ENCODE peak calls at places on chromosome 3, in nine cellular contexts. U is tibial nerve; K is CD4-positive, alpha-beta T cell; Z is neural crest cell; T is pancreas; O is AG04449; F is HL-60; Q is Calu3; Y is tibial artery. C is an unnamed sample.

GRCh38 chr3:101940521-101940992 is 91.2 kb downstream of the NFKBIZ start:
- DNase-seq in U (no peak), K (no peak), Z (no peak), T (no peak), O (peak), F (peak), Q (peak), Y (no peak), C (peak)

GRCh38 chr3:4722103-4722502 is 229.0 kb downstream of the ITPR1 start:
- DNase-seq in U (no peak), K (no peak), Z (no peak), T (peak), O (no peak), F (peak), Q (peak), Y (no peak), C (no peak)

GRCh38 chr3:23264413-23264812 is 61.3 kb downstream of the UBE2E2 start:
- DNase-seq in U (no peak), K (no peak), Z (no peak), T (no peak), O (peak), F (no peak), Q (no peak), Y (no peak), C (no peak)

GRCh38 chr3:43759297-43759782 is 68.6 kb downstream of the ABHD5 start:
- DNase-seq in U (no peak), K (no peak), Z (no peak), T (no peak), O (peak), F (no peak), Q (no peak), Y (no peak), C (peak)

GRCh38 chr3:53902067-53902466 is 10.4 kb upstream of the SELENOK start:
- DNase-seq in U (no peak), K (no peak), Z (no peak), T (no peak), O (no peak), F (no peak), Q (no peak), Y (no peak), C (no peak)

GRCh38 chr3:52483577-52484495 is 11.3 kb upstream of the STAB1 start:
- DNase-seq in U (no peak), K (no peak), Z (no peak), T (no peak), O (peak), F (no peak), Q (no peak), Y (no peak), C (no peak)

GRCh38 chr3:108879915-108880314 is 57.3 kb downstream of the TRAT1 start:
- DNase-seq in U (no peak), K (no peak), Z (no peak), T (no peak), O (no peak), F (no peak), Q (no peak), Y (no peak), C (no peak)

GRCh38 chr3:127068871-127069270 is 86.0 kb downstream of the PLXNA1 start:
- DNase-seq in U (no peak), K (no peak), Z (no peak), T (no peak), O (no peak), F (no peak), Q (no peak), Y (peak), C (no peak)

GRCh38 chr3:10771486-10772225 is 44.4 kb upstream of the SLC6A11 start:
- DNase-seq in U (no peak), K (no peak), Z (no peak), T (no peak), O (no peak), F (no peak), Q (no peak), Y (no peak), C (no peak)

GRCh38 chr3:72301779-72302178 is 516.8 kb upstream of the PROK2 start:
- DNase-seq in U (no peak), K (no peak), Z (no peak), T (peak), O (no peak), F (no peak), Q (no peak), Y (no peak), C (no peak)

GRCh38 chr3:195693428-195694216 is 27.2 kb upstream of the MUC20 start:
- DNase-seq in U (no peak), K (no peak), Z (no peak), T (no peak), O (no peak), F (no peak), Q (no peak), Y (no peak), C (no peak)

GRCh38 chr3:25573386-25574171 is 91.1 kb downstream of the TOP2B start:
- DNase-seq in U (no peak), K (no peak), Z (no peak), T (no peak), O (no peak), F (no peak), Q (no peak), Y (no peak), C (no peak)

GRCh38 chr3:11335056-11335608 is 62.9 kb downstream of the ATG7 start:
- DNase-seq in U (no peak), K (no peak), Z (peak), T (no peak), O (peak), F (peak), Q (peak), Y (no peak), C (peak)

GRCh38 chr3:197309528-197310361 is 11.3 kb upstream of the DLG1 start:
- DNase-seq in U (no peak), K (no peak), Z (no peak), T (no peak), O (peak), F (no peak), Q (peak), Y (no peak), C (no peak)

GRCh38 chr3:98525494-98525893 is 2.8 kb upstream of the CLDND1 start:
- DNase-seq in U (no peak), K (no peak), Z (no peak), T (no peak), O (no peak), F (no peak), Q (no peak), Y (no peak), C (no peak)

GRCh38 chr3:186589856-186590579 is 19.5 kb downstream of the DNAJB11 start:
- DNase-seq in U (no peak), K (no peak), Z (no peak), T (peak), O (no peak), F (no peak), Q (peak), Y (no peak), C (no peak)

GRCh38 chr3:77320514-77320913 is 280.6 kb downstream of the ROBO2 start:
- DNase-seq in U (no peak), K (no peak), Z (no peak), T (no peak), O (no peak), F (no peak), Q (no peak), Y (no peak), C (peak)

GRCh38 chr3:190645932-190646331 is 132.0 kb downstream of the IL1RAP start:
- DNase-seq in U (no peak), K (no peak), Z (no peak), T (no peak), O (no peak), F (no peak), Q (no peak), Y (no peak), C (no peak)

GRCh38 chr3:99713440-99713839 is 75.0 kb downstream of the COL8A1 start:
- DNase-seq in U (no peak), K (no peak), Z (no peak), T (no peak), O (no peak), F (no peak), Q (no peak), Y (peak), C (no peak)

GRCh38 chr3:175342196-175342595 is 483.1 kb downstream of the NAALADL2 start:
- DNase-seq in U (no peak), K (no peak), Z (no peak), T (no peak), O (no peak), F (no peak), Q (no peak), Y (no peak), C (no peak)

GRCh38 chr3:77825045-77825827 is 785.3 kb downstream of the ROBO2 start:
- DNase-seq in U (no peak), K (no peak), Z (no peak), T (no peak), O (peak), F (no peak), Q (peak), Y (no peak), C (no peak)

DNA sequence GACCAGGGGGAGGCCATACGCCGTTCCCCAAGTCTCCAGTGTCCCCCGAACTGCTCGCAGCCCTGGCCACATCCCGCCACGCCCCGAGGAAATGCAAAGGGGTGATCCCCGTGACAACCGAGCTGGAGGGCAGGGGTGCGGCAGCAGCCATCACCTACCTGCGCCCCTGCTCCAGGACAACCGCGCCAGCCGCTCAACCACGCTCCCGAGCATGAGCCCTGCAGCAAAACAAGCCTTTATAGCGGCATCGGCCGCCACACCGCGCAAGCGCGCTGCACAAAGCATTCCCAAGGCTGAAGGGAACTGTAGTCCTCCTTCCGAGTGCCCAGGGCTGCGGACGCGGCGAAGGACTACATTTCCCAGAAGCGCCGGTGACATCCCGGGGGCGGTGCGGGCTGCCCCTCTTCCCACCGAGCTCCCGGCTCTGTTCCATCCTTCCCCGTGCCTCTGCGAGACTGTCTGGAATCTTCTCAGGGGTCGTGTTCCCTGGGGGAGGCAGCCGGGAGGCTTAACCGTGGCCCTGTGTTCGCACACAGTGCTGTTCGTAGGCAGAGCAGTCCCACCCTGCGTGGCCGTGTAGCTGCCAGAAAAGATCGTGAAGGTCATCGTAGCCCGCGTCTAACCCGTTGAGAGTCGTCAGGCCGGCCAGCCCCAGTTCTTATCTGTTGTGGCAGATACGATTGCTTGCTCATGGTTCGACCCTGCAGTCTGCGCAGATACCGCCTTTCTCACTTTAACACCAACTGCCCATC is at the start of gene ABCC5:
- DNase-seq in U (peak), K (peak), Z (peak), T (peak), O (peak), F (peak), Q (peak), Y (peak), C (peak)
- TF ChIP-seq CTCF in U (peak), K (peak), Z (peak), T (no peak), O (no peak), F (no peak), Q (peak), Y (peak), C (peak)

GRCh38 chr3:69888040-69888945 is 111.2 kb upstream of the SAMMSON start:
- DNase-seq in U (no peak), K (no peak), Z (no peak), T (no peak), O (no peak), F (no peak), Q (no peak), Y (no peak), C (no peak)
- TF ChIP-seq CTCF in U (no peak), K (no peak), Z (no peak), T (no peak), O (no peak), F (no peak), Q (no peak), Y (no peak), C (no peak)

GRCh38 chr3:31314261-31314660 is 218.5 kb upstream of the STT3B start:
- DNase-seq in U (no peak), K (no peak), Z (no peak), T (no peak), O (no peak), F (no peak), Q (no peak), Y (no peak), C (no peak)
- TF ChIP-seq CTCF in U (no peak), K (no peak), Z (no peak), T (no peak), O (no peak), F (no peak), Q (no peak), Y (no peak), C (no peak)

GRCh38 chr3:128725932-128726690 is at the start of gene RAB7A:
- DNase-seq in U (peak), K (peak), Z (peak), T (peak), O (peak), F (peak), Q (peak), Y (peak), C (peak)

GRCh38 chr3:128726691-128727031 is 678 bp downstream of the RAB7A start:
- DNase-seq in U (peak), K (no peak), Z (peak), T (no peak), O (peak), F (peak), Q (peak), Y (peak), C (no peak)

GRCh38 chr3:128727485-128727884 is 1.5 kb downstream of the RAB7A start:
- DNase-seq in U (no peak), K (no peak), Z (no peak), T (no peak), O (no peak), F (no peak), Q (no peak), Y (no peak), C (no peak)

GRCh38 chr3:128727996-128728395 is 2.0 kb downstream of the RAB7A start:
- DNase-seq in U (no peak), K (no peak), Z (no peak), T (no peak), O (no peak), F (no peak), Q (no peak), Y (no peak), C (no peak)

GRCh38 chr3:128727059-128727458 is 1.1 kb downstream of the RAB7A start:
- DNase-seq in U (no peak), K (no peak), Z (no peak), T (no peak), O (no peak), F (no peak), Q (no peak), Y (no peak), C (no peak)
- TF ChIP-seq CTCF in U (no peak), K (no peak), Z (no peak), T (no peak), O (no peak), F (no peak), Q (no peak), Y (no peak), C (no peak)

GRCh38 chr3:111859061-111859973 is at the start of gene PHLDB2:
- DNase-seq in U (peak), K (peak), Z (peak), T (peak), O (no peak), F (no peak), Q (peak), Y (peak), C (peak)

GRCh38 chr3:111861396-111861795 is 2.3 kb downstream of the PHLDB2 start:
- DNase-seq in U (no peak), K (no peak), Z (no peak), T (no peak), O (no peak), F (no peak), Q (no peak), Y (no peak), C (no peak)

GRCh38 chr3:111862415-111862814 is 3.4 kb downstream of the PHLDB2 start:
- DNase-seq in U (no peak), K (no peak), Z (no peak), T (no peak), O (no peak), F (no peak), Q (no peak), Y (no peak), C (no peak)

GRCh38 chr3:111858641-111859040 is 424 bp upstream of the PHLDB2 start:
- DNase-seq in U (no peak), K (no peak), Z (no peak), T (no peak), O (no peak), F (no peak), Q (no peak), Y (no peak), C (no peak)

GRCh38 chr3:111859974-111860859 is 1.2 kb downstream of the PHLDB2 start:
- DNase-seq in U (peak), K (peak), Z (peak), T (peak), O (no peak), F (peak), Q (peak), Y (peak), C (peak)
- TF ChIP-seq CTCF in U (peak), K (no peak), Z (peak), T (peak), O (peak), F (no peak), Q (peak), Y (peak), C (peak)

GRCh38 chr3:47370887-47371697 is 9.7 kb upstream of the PTPN23 start:
- DNase-seq in U (no peak), K (peak), Z (peak), T (no peak), O (no peak), F (no peak), Q (no peak), Y (peak), C (peak)
- TF ChIP-seq CTCF in U (peak), K (peak), Z (peak), T (no peak), O (no peak), F (no peak), Q (peak), Y (peak), C (peak)

GRCh38 chr3:156865732-156866131 is 39.6 kb downstream of the LEKR1 start:
- DNase-seq in U (no peak), K (no peak), Z (no peak), T (no peak), O (no peak), F (no peak), Q (no peak), Y (no peak), C (no peak)
- TF ChIP-seq CTCF in U (no peak), K (no peak), Z (no peak), T (no peak), O (no peak), F (no peak), Q (no peak), Y (no peak), C (no peak)

GRCh38 chr3:114635878-114636277 is 342.1 kb downstream of the TIGIT start:
- DNase-seq in U (no peak), K (no peak), Z (no peak), T (no peak), O (no peak), F (no peak), Q (no peak), Y (no peak), C (no peak)
- TF ChIP-seq CTCF in U (no peak), K (no peak), Z (no peak), T (no peak), O (no peak), F (no peak), Q (no peak), Y (no peak), C (no peak)